ENCODE peak calls at places on chromosomes 1 and 21, in nine cellular contexts. T, A, R, V, L, O, C, F and N are unnamed samples.

GRCh38 chr1:192235127-192235526 is 76.9 kb downstream of the RGS18 start:
- DNase-seq in T (no peak), A (no peak), R (no peak), V (no peak), L (no peak), O (no peak), C (no peak), F (no peak), N (no peak)

GRCh38 chr1:99978218-99978617 is 8.4 kb downstream of the SLC35A3 start:
- DNase-seq in T (no peak), A (no peak), R (no peak), V (no peak), L (no peak), O (no peak), C (no peak), F (no peak), N (no peak)

GRCh38 chr1:52748119-52748518 is 21.9 kb downstream of the ZYG11B start:
- DNase-seq in T (no peak), A (no peak), R (no peak), V (no peak), L (no peak), O (no peak), C (no peak), F (no peak), N (no peak)

GRCh38 chr1:30527511-30528140 is 195.8 kb downstream of the MATN1 start:
- DNase-seq in T (no peak), A (no peak), R (no peak), V (no peak), L (no peak), O (no peak), C (no peak), F (no peak), N (no peak)

GRCh38 chr1:13600762-13601483 is 17.3 kb downstream of the PDPN start:
- DNase-seq in T (no peak), A (no peak), R (no peak), V (no peak), L (no peak), O (no peak), C (no peak), F (no peak), N (no peak)

GRCh38 chr1:14055442-14056225 is 355.6 kb downstream of the PRDM2 start:
- DNase-seq in T (no peak), A (no peak), R (no peak), V (no peak), L (peak; percentile 23), O (no peak), C (no peak), F (no peak), N (peak; percentile 23)

GRCh38 chr21:44874240-44874496 is 678 bp upstream of the PTTG1IP start:
- DNase-seq in T (no peak), A (no peak), R (no peak), V (no peak), L (no peak), O (no peak), C (no peak), F (no peak), N (no peak)

GRCh38 chr1:158055854-158056253 is 62.4 kb downstream of the KIRREL1 start:
- DNase-seq in T (peak; percentile 73), A (no peak), R (no peak), V (no peak), L (no peak), O (no peak), C (no peak), F (no peak), N (no peak)

GRCh38 chr1:202694354-202694753 is 15.9 kb downstream of the SYT2 start:
- DNase-seq in T (no peak), A (no peak), R (no peak), V (no peak), L (no peak), O (no peak), C (no peak), F (no peak), N (no peak)

GRCh38 chr1:210633636-210634035 is 304.9 kb downstream of the HHAT start:
- DNase-seq in T (no peak), A (peak; percentile 63), R (no peak), V (no peak), L (no peak), O (no peak), C (no peak), F (no peak), N (peak; percentile 72)

GRCh38 chr1:56576880-56577858 is 2.2 kb downstream of the PLPP3 start:
- DNase-seq in T (peak; percentile 15), A (no peak), R (no peak), V (no peak), L (peak; percentile 22), O (no peak), C (no peak), F (no peak), N (no peak)

GRCh38 chr1:47758341-47759237 is 238.6 kb downstream of the TRABD2B start:
- DNase-seq in T (no peak), A (no peak), R (no peak), V (no peak), L (no peak), O (no peak), C (no peak), F (no peak), N (no peak)

GRCh38 chr21:36113647-36114428 is 21.0 kb upstream of the CBR3 start:
- DNase-seq in T (no peak), A (no peak), R (no peak), V (peak; percentile 69), L (no peak), O (no peak), C (peak; percentile 89), F (peak; percentile 82), N (no peak)

GRCh38 chr1:55724551-55725325 is 509.6 kb upstream of the USP24 start:
- DNase-seq in T (no peak), A (no peak), R (peak; percentile 91), V (no peak), L (peak; percentile 70), O (no peak), C (no peak), F (no peak), N (no peak)

GRCh38 chr1:16631248-16632043 is 18.1 kb upstream of the NBPF1 start:
- DNase-seq in T (no peak), A (no peak), R (no peak), V (peak; percentile 16), L (no peak), O (no peak), C (peak; percentile 34), F (no peak), N (no peak)

GRCh38 chr21:16713331-16714114 is 799.3 kb upstream of the CXADR start:
- DNase-seq in T (no peak), A (no peak), R (no peak), V (no peak), L (no peak), O (no peak), C (no peak), F (no peak), N (no peak)

GRCh38 chr1:52603680-52604501 is 1.7 kb downstream of the GPX7 start:
- DNase-seq in T (no peak), A (no peak), R (no peak), V (no peak), L (no peak), O (no peak), C (no peak), F (no peak), N (no peak)

GRCh38 chr1:53500184-53501064 is 41.2 kb downstream of the DMRTB1 start:
- DNase-seq in T (no peak), A (no peak), R (no peak), V (no peak), L (no peak), O (no peak), C (no peak), F (no peak), N (no peak)

GRCh38 chr1:15354580-15354965 is 55.1 kb upstream of the EFHD2 start:
- DNase-seq in T (no peak), A (no peak), R (no peak), V (no peak), L (no peak), O (no peak), C (no peak), F (no peak), N (no peak)

GRCh38 chr1:187244623-187245022 is 415.9 kb downstream of the PLA2G4A start:
- DNase-seq in T (no peak), A (no peak), R (no peak), V (no peak), L (no peak), O (no peak), C (no peak), F (no peak), N (no peak)

GRCh38 chr1:166882893-166883292 is 6.8 kb upstream of the TADA1 start:
- DNase-seq in T (no peak), A (no peak), R (no peak), V (no peak), L (no peak), O (no peak), C (no peak), F (no peak), N (no peak)

GRCh38 chr1:24900486-24900849 is 29.6 kb downstream of the RUNX3 start:
- DNase-seq in T (no peak), A (no peak), R (no peak), V (peak; percentile 20), L (no peak), O (no peak), C (no peak), F (no peak), N (no peak)

GRCh38 chr1:92953491-92953890 is 7.8 kb downstream of the DIPK1A start:
- DNase-seq in T (no peak), A (no peak), R (no peak), V (peak; percentile 60), L (no peak), O (no peak), C (no peak), F (peak; percentile 84), N (no peak)

GRCh38 chr1:116510361-116510760 is 60.5 kb downstream of the CD58 start:
- DNase-seq in T (no peak), A (no peak), R (no peak), V (no peak), L (no peak), O (no peak), C (no peak), F (no peak), N (no peak)

GRCh38 chr21:33071878-33072306 is 2.0 kb downstream of the OLIG1 start:
- DNase-seq in T (peak; percentile 47), A (no peak), R (no peak), V (no peak), L (no peak), O (no peak), C (no peak), F (peak; percentile 8), N (no peak)

GRCh38 chr1:111738133-111738435 is 1.1 kb downstream of the INKA2 start:
- DNase-seq in T (no peak), A (no peak), R (no peak), V (peak; percentile 8), L (no peak), O (no peak), C (no peak), F (no peak), N (no peak)

GRCh38 chr1:43382027-43382771 is 7.4 kb downstream of the MED8 start:
- DNase-seq in T (no peak), A (peak; percentile 58), R (no peak), V (no peak), L (no peak), O (no peak), C (no peak), F (no peak), N (peak; percentile 88)

GRCh38 chr1:61807606-61808005 is 65.3 kb downstream of the PATJ start:
- DNase-seq in T (no peak), A (no peak), R (no peak), V (no peak), L (no peak), O (no peak), C (no peak), F (no peak), N (no peak)

GRCh38 chr1:74971982-74972381 is 162.2 kb upstream of the LHX8 start:
- DNase-seq in T (no peak), A (no peak), R (no peak), V (no peak), L (no peak), O (no peak), C (no peak), F (no peak), N (no peak)

GRCh38 chr1:10642403-10643080 is 153.9 kb downstream of the CASZ1 start:
- DNase-seq in T (no peak), A (no peak), R (no peak), V (no peak), L (no peak), O (no peak), C (no peak), F (no peak), N (no peak)

GRCh38 chr1:28509705-28510349 is 4.0 kb downstream of the RCC1 start:
- DNase-seq in T (no peak), A (no peak), R (no peak), V (peak; percentile 22), L (no peak), O (no peak), C (no peak), F (peak; percentile 22), N (no peak)